ENCODE peak calls at places on chromosomes 6 and 20, in ten cellular contexts. H is fibroblast of gingiva, S is GF-D8, X is NCI-H1105 treated with DMSO at 0.1 percent for 48 hours, E is heart left ventricle, G is mammary epithelial cell, J is NCI-H2107, I is ascending aorta, N is fibroblast of lung, T is amniotic stem cell. O is an unnamed sample.

GRCh38 chr20:36281785-36282380 is 24.3 kb upstream of the DLGAP4 start:
- DNase-seq in I (no peak), G (no peak), X (no peak), J (no peak), T (no peak), N (no peak), E (no peak), H (no peak), S (no peak), O (no peak)

GRCh38 chr6:44446626-44447297 is 59.3 kb downstream of the CDC5L start:
- DNase-seq in X (no peak), T (no peak), H (peak), S (no peak), I (no peak), G (peak), E (no peak), N (peak), J (no peak), O (peak)

GRCh38 chr6:32852844-32853540 is 512 bp downstream of the TAP1 start:
- DNase-seq in S (no peak), G (peak), N (peak), E (peak), T (peak), X (peak), H (peak), I (peak), J (no peak), O (peak)

GRCh38 chr20:61833807-61834610 is 231.7 kb downstream of the TAF4 start:
- DNase-seq in H (no peak), S (no peak), X (no peak), G (no peak), I (no peak), E (no peak), J (no peak), T (no peak), N (no peak), O (no peak)

GRCh38 chr6:158817298-158818007 is 1.7 kb downstream of the EZR start:
- DNase-seq in E (peak), H (no peak), G (no peak), S (no peak), J (no peak), X (peak), T (no peak), N (peak), I (peak), O (peak)

GRCh38 chr6:39995633-39996032 is 61.4 kb upstream of the MOCS1 start:
- DNase-seq in N (no peak), G (no peak), X (no peak), I (no peak), T (no peak), H (no peak), J (no peak), E (no peak), S (no peak), O (no peak)

GRCh38 chr20:54431545-54431944 is 43.8 kb upstream of the DOK5 start:
- DNase-seq in J (no peak), G (no peak), E (no peak), S (no peak), X (no peak), H (peak), N (peak), T (no peak), I (no peak), O (peak)

GRCh38 chr6:170160031-170160627 is 130.7 kb downstream of the DLL1 start:
- DNase-seq in X (peak), T (no peak), I (no peak), H (no peak), E (no peak), N (no peak), G (no peak), J (no peak), S (no peak), O (no peak)

GRCh38 chr6:77403424-77403823 is 59.9 kb downstream of the HTR1B start:
- DNase-seq in X (no peak), T (no peak), E (no peak), I (peak), G (peak), H (peak), S (no peak), J (no peak), N (peak), O (peak)

GRCh38 chr6:105397987-105398386 is 4.9 kb downstream of the PREP start:
- DNase-seq in N (no peak), G (no peak), H (no peak), I (no peak), J (no peak), S (no peak), E (no peak), X (no peak), T (no peak), O (no peak)

GRCh38 chr6:44304282-44305199 is 8.6 kb downstream of the AARS2 start:
- DNase-seq in T (no peak), E (no peak), S (no peak), G (peak), N (peak), X (no peak), H (peak), J (no peak), I (no peak), O (peak)

GRCh38 chr6:100347901-100348550 is 116.7 kb downstream of the SIM1 start:
- DNase-seq in E (no peak), J (no peak), H (peak), I (no peak), N (peak), T (no peak), G (peak), X (no peak), S (no peak), O (peak)

GRCh38 chr6:113886512-113886911 is 29.4 kb downstream of the MARCKS start:
- DNase-seq in E (no peak), T (no peak), H (no peak), J (no peak), N (no peak), G (no peak), S (no peak), I (no peak), X (no peak), O (no peak)

GRCh38 chr6:96926425-96926824 is 1.9 kb downstream of the KLHL32 start:
- DNase-seq in T (no peak), H (no peak), J (no peak), I (no peak), G (no peak), X (no peak), E (no peak), N (no peak), S (no peak), O (no peak)

GRCh38 chr6:24631671-24632070 is 14.3 kb downstream of the KIAA0319 start:
- DNase-seq in J (no peak), T (no peak), X (no peak), I (no peak), S (no peak), E (no peak), G (no peak), H (no peak), N (no peak), O (no peak)

GRCh38 chr6:37807656-37808055 is 11.9 kb upstream of the ZFAND3 start:
- DNase-seq in I (no peak), G (peak), S (no peak), H (no peak), J (peak), E (no peak), X (peak), T (no peak), N (no peak), O (no peak)

GRCh38 chr6:136114661-136115060 is 135.4 kb downstream of the MTFR2 start:
- DNase-seq in E (no peak), N (no peak), J (no peak), G (no peak), T (no peak), H (no peak), I (no peak), S (no peak), X (peak), O (no peak)

GRCh38 chr6:165987483-165988305 is 180.0 kb downstream of the TBXT start:
- DNase-seq in S (no peak), I (peak), J (no peak), T (no peak), N (peak), G (peak), E (peak), X (peak), H (peak), O (peak)

GRCh38 chr6:66717786-66718185 is 1010.8 kb upstream of the EYS start:
- DNase-seq in X (no peak), I (no peak), N (no peak), G (no peak), E (no peak), J (no peak), T (no peak), S (no peak), H (no peak), O (no peak)

GRCh38 chr20:46025376-46025783 is 3.6 kb upstream of the SLC12A5 start:
- DNase-seq in E (no peak), I (no peak), G (no peak), X (no peak), H (no peak), J (no peak), S (no peak), N (no peak), T (no peak), O (no peak)

GRCh38 chr6:15380354-15380753 is 134.5 kb downstream of the JARID2 start:
- DNase-seq in G (no peak), X (no peak), J (no peak), N (no peak), S (no peak), T (no peak), E (no peak), I (no peak), H (no peak), O (no peak)

GRCh38 chr6:111356551-111356950 is 126.5 kb downstream of the REV3L start:
- DNase-seq in T (no peak), X (no peak), H (no peak), G (no peak), J (no peak), E (no peak), N (no peak), S (no peak), I (no peak), O (no peak)

GRCh38 chr6:14143305-14143704 is 25.7 kb downstream of the CD83 start:
- DNase-seq in J (no peak), N (no peak), S (no peak), E (no peak), I (no peak), T (no peak), X (no peak), G (no peak), H (no peak), O (no peak)

GRCh38 chr6:29528988-29529560 is 30.5 kb downstream of the UBD start:
- DNase-seq in G (no peak), E (no peak), S (no peak), X (no peak), J (no peak), H (no peak), N (no peak), T (no peak), I (no peak), O (no peak)

GRCh38 chr6:144138542-144138941 is 11.8 kb upstream of the STX11 start:
- DNase-seq in I (no peak), S (no peak), T (no peak), G (no peak), N (no peak), E (no peak), X (no peak), J (no peak), H (no peak), O (no peak)

GRCh38 chr6:98539669-98540207 is 294.6 kb upstream of the POU3F2 start:
- DNase-seq in X (peak), J (no peak), S (no peak), T (no peak), G (no peak), H (no peak), N (no peak), I (no peak), E (no peak), O (no peak)

GRCh38 chr6:83221886-83222479 is 28.8 kb downstream of the RWDD2A start:
- DNase-seq in G (peak), T (no peak), X (peak), S (no peak), N (peak), I (no peak), E (no peak), J (no peak), H (peak), O (peak)

GRCh38 chr6:131062245-131063027 is 609 bp downstream of the EPB41L2 start:
- DNase-seq in J (no peak), T (no peak), E (peak), X (no peak), I (peak), N (no peak), S (no peak), H (no peak), G (no peak), O (peak)

GRCh38 chr20:44532981-44533331 is 11.1 kb upstream of the SERINC3 start:
- DNase-seq in E (no peak), T (no peak), J (no peak), X (no peak), G (peak), I (no peak), N (peak), H (peak), S (no peak), O (peak)

GRCh38 chr6:163955752-163956151 is 541.2 kb downstream of the QKI start:
- DNase-seq in N (no peak), J (no peak), X (peak), I (no peak), S (no peak), T (no peak), H (no peak), G (no peak), E (no peak), O (no peak)

GRCh38 chr20:32164984-32165735 is 42.4 kb downstream of the PLAGL2 start:
- DNase-seq in S (no peak), N (no peak), H (no peak), X (no peak), T (no peak), E (no peak), I (no peak), J (no peak), G (no peak), O (no peak)

GRCh38 chr6:130029163-130029562 is 10.8 kb downstream of the L3MBTL3 start:
- DNase-seq in X (no peak), S (no peak), N (no peak), E (no peak), T (no peak), G (no peak), J (no peak), I (no peak), H (no peak), O (no peak)

GRCh38 chr6:76593668-76594067 is 521.2 kb upstream of the IMPG1 start:
- DNase-seq in G (no peak), N (no peak), T (no peak), I (no peak), S (no peak), X (no peak), J (no peak), E (no peak), H (no peak), O (no peak)

GRCh38 chr6:75334266-75335040 is 49.9 kb upstream of the TMEM30A start:
- DNase-seq in S (no peak), G (peak), E (no peak), J (no peak), X (no peak), I (no peak), N (peak), T (peak), H (peak), O (peak)

O was measured in adipocyte.